ENCODE peak calls at places on chromosomes 13 and 19, in seven cellular contexts. I, S, A, U, P, N and G are unnamed samples. For H3K4me1, the result is how much of the 10 kb centered on the place peaks cover.

GRCh38 chr13:25095862-25096453 is at the start of gene PABPC3:
- DNase-seq in P (no peak), S (no peak), N (no peak), U (no peak), A (no peak), I (no peak), G (no peak)

GRCh38 chr19:49056101-49056901 is 1.2 kb downstream of the CGB7 start:
- DNase-seq in N (peak), P (peak), S (peak), A (peak), I (peak), U (peak), G (peak)

GRCh38 chr13:25775986-25776385 is 275.8 kb downstream of the SHISA2 start:
- DNase-seq in N (no peak), U (peak), I (no peak), A (no peak), S (no peak), P (no peak), G (no peak)

GRCh38 chr19:13868663-13869062 is 8.3 kb upstream of the NANOS3 start:
- DNase-seq in U (no peak), N (no peak), A (no peak), I (no peak), S (no peak), P (no peak), G (no peak)

GRCh38 chr13:100156786-100157185 is 67.9 kb downstream of the PCCA start:
- DNase-seq in N (no peak), I (no peak), U (no peak), P (no peak), A (no peak), S (no peak), G (no peak)

GRCh38 chr13:108961542-108962125 is 332.2 kb downstream of the MYO16 start:
- DNase-seq in S (peak), A (no peak), I (no peak), N (no peak), U (peak), P (no peak), G (no peak)

GRCh38 chr13:34867590-34867989 is 74.5 kb upstream of the NBEA start:
- DNase-seq in P (no peak), A (no peak), N (no peak), I (no peak), S (no peak), U (no peak), G (no peak)

GRCh38 chr19:13762635-13763235 is 1.6 kb upstream of the MRI1 start:
- DNase-seq in N (no peak), I (no peak), S (no peak), U (no peak), P (no peak), A (no peak), G (no peak)

GRCh38 chr13:76773695-76774094 is 112.5 kb downstream of the KCTD12 start:
- DNase-seq in S (no peak), N (no peak), P (no peak), I (no peak), A (no peak), U (no peak), G (no peak)

GRCh38 chr13:103716689-103717088 is 650.5 kb upstream of the SLC10A2 start:
- DNase-seq in S (no peak), A (no peak), N (no peak), P (no peak), I (no peak), U (no peak), G (no peak)

GRCh38 chr13:19817510-19818158 is 34.9 kb upstream of the PSPC1 start:
- DNase-seq in P (no peak), S (no peak), N (no peak), A (no peak), I (no peak), U (no peak), G (no peak)

GRCh38 chr19:4061178-4061682 is 5.5 kb downstream of the ZBTB7A start:
- DNase-seq in A (peak), S (no peak), N (peak), U (no peak), P (peak), I (peak), G (peak)

GRCh38 chr19:16441661-16442071 is 30.1 kb downstream of the EPS15L1 start:
- DNase-seq in A (no peak), I (no peak), U (peak), N (peak), P (peak), S (peak), G (no peak)

GRCh38 chr13:43537124-43537523 is 249.6 kb downstream of the ENOX1 start:
- DNase-seq in U (no peak), A (no peak), S (no peak), P (no peak), I (no peak), N (no peak), G (no peak)

GRCh38 chr19:30288957-30289735 is 83.0 kb upstream of the ZNF536 start:
- DNase-seq in A (no peak), I (no peak), N (no peak), U (no peak), S (no peak), P (no peak), G (no peak)

GRCh38 chr13:98411617-98412310 is 165.1 kb downstream of the STK24 start:
- DNase-seq in U (no peak), A (peak), I (peak), P (peak), N (peak), S (no peak), G (no peak)

GRCh38 chr13:74825170-74825948 is 656.6 kb downstream of the TBC1D4 start:
- DNase-seq in I (peak), U (peak), P (no peak), A (no peak), N (no peak), S (peak), G (no peak)

GRCh38 chr19:12833747-12834417 is 497 bp downstream of the RTBDN start:
- DNase-seq in N (no peak), I (no peak), U (peak), S (no peak), P (no peak), A (peak), G (no peak)

GRCh38 chr13:106680796-106681482 is 113.0 kb upstream of the ARGLU1 start:
- DNase-seq in S (no peak), I (peak), U (peak), A (no peak), P (no peak), N (no peak), G (no peak)

GRCh38 chr19:46746281-46746965 is at the start of gene STRN4:
- DNase-seq in S (peak), U (peak), I (peak), A (peak), N (no peak), P (peak), G (peak)

GRCh38 chr19:16446108-16447014 is 25.4 kb downstream of the EPS15L1 start:
- DNase-seq in S (no peak), A (no peak), I (no peak), P (no peak), U (no peak), N (no peak), G (no peak)

DNA sequence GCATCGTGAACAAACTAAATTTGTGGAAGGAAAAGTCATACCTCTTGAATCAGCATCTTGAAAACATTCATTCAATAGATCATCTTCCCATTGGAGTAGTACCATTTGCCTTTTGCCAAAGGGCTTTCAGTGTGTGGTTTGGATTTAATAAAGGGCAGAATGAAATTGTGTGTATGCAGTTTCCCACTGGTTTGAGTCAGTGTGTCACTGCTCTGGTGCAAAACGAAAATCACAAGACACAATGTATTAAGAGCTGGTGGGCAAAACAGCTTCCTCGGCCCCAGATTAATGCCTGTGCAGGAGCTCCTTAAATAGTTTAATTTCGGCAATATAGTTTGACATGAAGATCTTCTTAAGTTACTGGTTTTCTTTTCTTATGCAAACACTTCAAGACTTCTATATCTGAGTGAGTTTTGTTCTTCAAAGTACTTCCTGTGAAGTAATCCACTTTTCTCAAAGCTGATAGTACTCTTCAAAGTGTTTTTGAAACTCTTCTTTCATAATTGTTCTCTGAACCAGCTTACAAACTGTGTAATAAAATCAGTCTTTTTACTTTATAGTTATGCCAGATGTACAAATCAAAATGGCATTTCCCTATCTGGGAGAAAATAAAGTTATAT is 32.1 kb downstream of the RASL11A start:
- DNase-seq in P (no peak), A (no peak), I (no peak), U (no peak), S (no peak), N (no peak), G (no peak)
- H3K4me1 ChIP-seq in P (under half), A (under half), I (under half), U (under half), S (under half), N (under half), G (under half)

DNA sequence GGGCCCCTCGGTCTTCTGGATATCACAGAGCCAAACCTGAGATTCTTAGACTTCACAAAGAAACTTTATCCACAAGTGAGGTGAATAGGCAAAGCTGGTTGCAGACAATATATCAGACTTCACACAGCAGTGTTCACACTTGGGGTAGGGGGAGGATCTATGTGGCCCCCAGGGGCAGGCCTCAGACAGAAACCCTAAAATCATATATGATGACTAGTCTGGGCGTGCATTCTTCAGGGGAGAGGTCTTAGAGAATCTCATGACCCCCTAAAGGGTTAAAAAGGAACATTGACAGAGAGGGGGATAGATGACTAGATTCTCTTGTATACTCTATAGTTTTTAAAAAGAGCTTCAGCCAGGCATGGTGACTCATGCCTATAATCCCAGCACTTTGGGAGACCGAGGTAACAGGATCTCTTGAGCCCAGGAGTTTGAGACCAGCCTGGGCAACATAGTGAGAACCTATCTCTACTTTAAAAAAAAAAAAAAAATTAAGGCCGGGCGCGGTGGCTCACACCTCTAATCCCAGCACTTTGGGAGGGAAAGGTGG is 2.8 kb downstream of the TYROBP start:
- DNase-seq in N (no peak), I (no peak), A (no peak), S (no peak), P (no peak), U (no peak), G (no peak)
- H3K4me1 ChIP-seq in N (under half), I (under half), A (under half), S (under half), P (under half), U (under half), G (under half)

DNA sequence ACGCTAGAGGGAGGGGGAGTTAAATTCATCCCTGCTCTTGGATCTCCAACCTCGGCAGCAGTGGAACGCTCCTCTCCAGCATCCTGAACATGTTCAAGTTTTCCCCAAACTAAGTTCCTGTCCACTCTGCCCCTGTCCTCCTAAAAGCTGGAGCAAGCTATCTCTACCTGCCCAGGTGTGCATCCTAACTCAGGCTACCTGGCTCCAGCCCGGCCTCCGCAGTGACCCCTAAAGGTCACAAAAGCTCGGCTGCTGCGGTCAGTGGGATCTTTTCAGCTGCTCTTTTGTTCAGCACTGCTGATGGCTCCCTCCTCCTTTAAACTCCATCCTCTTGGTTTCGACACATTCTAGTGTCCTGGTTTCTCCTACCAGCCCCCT is 1.4 kb downstream of the DCUN1D2 start:
- DNase-seq in I (no peak), N (peak), P (no peak), S (no peak), U (peak), A (no peak), G (no peak)
- H3K4me1 ChIP-seq in I (under half), N (under half), P (under half), S (under half), U (under half), A (under half), G (under half)

GRCh38 chr19:15250635-15250993 is 18.4 kb upstream of the EPHX3 start:
- DNase-seq in A (no peak), I (no peak), S (no peak), N (no peak), P (no peak), U (no peak), G (no peak)
- H3K4me1 ChIP-seq in A (half or more), I (half or more), S (half or more), N (under half), P (under half), U (under half), G (under half)

GRCh38 chr19:7336321-7336973 is 12.3 kb upstream of the ARHGEF18 start:
- DNase-seq in U (no peak), A (peak), P (no peak), S (no peak), N (no peak), I (no peak), G (no peak)
- H3K4me1 ChIP-seq in U (under half), A (under half), P (under half), S (under half), N (under half), I (under half), G (under half)

GRCh38 chr19:38708413-38709024 is 35.8 kb downstream of the CAPN12 start:
- DNase-seq in A (no peak), I (no peak), P (no peak), U (no peak), N (no peak), S (no peak), G (no peak)
- H3K4me1 ChIP-seq in A (under half), I (half or more), P (under half), U (under half), N (half or more), S (half or more), G (under half)

DNA sequence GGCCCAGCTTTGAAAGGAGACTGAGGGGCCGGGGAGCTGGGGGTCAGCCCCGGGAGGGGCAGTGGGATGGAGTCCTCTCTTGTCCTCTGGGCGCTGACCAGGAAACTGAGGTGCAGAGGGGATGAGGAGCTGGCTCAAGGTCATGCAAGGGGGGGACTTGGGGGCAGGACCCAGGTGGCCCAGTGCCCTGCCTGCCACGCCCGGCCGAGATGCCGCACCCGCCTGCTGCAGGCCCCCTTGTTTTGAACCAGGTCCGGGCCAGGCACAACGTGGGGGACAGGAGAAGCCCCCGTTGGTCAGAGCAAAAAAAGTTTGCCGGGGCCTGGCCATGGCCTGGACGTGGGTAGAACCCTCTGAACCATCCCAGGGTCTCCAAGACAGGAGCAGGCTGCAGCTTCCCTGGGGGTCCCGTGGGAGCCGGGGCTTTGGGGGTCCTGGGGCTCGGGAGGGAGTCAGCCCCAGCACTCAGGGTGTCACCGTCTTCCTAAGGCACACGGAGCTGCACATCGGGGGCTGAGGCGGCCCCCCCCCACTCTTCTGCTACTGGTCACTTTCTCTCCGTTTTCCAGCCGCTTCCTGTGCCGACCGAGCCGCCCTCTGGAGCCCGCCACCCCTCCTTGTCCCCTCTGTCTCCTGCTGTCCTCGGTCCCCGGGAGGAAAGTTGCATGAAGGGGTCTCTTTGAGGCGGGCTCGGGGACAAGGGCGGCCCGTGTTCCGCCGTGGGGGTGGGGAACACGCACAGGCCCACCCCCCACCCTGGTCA is 1.4 kb downstream of the EFNA2 start:
- DNase-seq in A (no peak), S (no peak), I (no peak), U (no peak), P (no peak), N (no peak), G (no peak)
- H3K4me1 ChIP-seq in A (under half), S (under half), I (under half), U (under half), P (half or more), N (under half), G (under half)

GRCh38 chr13:48977973-48978372 is 2.3 kb downstream of the FNDC3A start:
- DNase-seq in P (no peak), A (no peak), S (no peak), I (no peak), U (no peak), N (no peak), G (no peak)
- H3K4me1 ChIP-seq in P (under half), A (under half), S (under half), I (under half), U (under half), N (under half), G (under half)